ENCODE peak calls at places on chromosomes 4 and X, in ten cellular contexts. T, U, I, B, N, J, E, R, S and F are unnamed samples.

GRCh38 chr4:133592106-133592505 is 443.0 kb downstream of the PCDH10 start:
- DNase-seq in T (no peak), U (no peak), I (no peak), B (no peak), N (no peak), J (no peak), E (no peak), R (no peak), S (no peak), F (no peak)

GRCh38 chrX:51894697-51895336 is 1.4 kb downstream of the MAGED1 start:
- DNase-seq in T (peak; percentile 26), U (peak; percentile 28), I (no peak), B (no peak), N (peak; percentile 52), J (peak; percentile 25), E (no peak), R (peak; percentile 7), S (peak; percentile 38), F (peak; percentile 18)

GRCh38 chr4:98928131-98928504 is 815 bp downstream of the EIF4E start:
- DNase-seq in T (peak; percentile 94), U (peak; percentile 64), I (peak; percentile 79), B (peak; percentile 57), N (peak; percentile 92), J (peak; percentile 80), E (peak; percentile 84), R (peak; percentile 54), S (peak; percentile 83), F (peak; percentile 89)

GRCh38 chrX:149131780-149132179 is 373.3 kb downstream of the IDS start:
- DNase-seq in T (no peak), U (no peak), I (no peak), B (no peak), N (peak; percentile 14), J (no peak), E (no peak), R (no peak), S (no peak), F (no peak)

GRCh38 chr4:15875663-15876460 is 62.7 kb downstream of the FGFBP1 start:
- DNase-seq in T (no peak), U (no peak), I (no peak), B (no peak), N (no peak), J (no peak), E (no peak), R (no peak), S (no peak), F (no peak)

GRCh38 chr4:147933316-147933715 is 201.4 kb downstream of the ARHGAP10 start:
- DNase-seq in T (peak; percentile 34), U (no peak), I (no peak), B (no peak), N (no peak), J (no peak), E (peak; percentile 2), R (no peak), S (no peak), F (no peak)

GRCh38 chrX:154484255-154485149 is 1.9 kb downstream of the UBL4A start:
- DNase-seq in T (no peak), U (no peak), I (no peak), B (peak; percentile 34), N (peak; percentile 55), J (peak; percentile 33), E (no peak), R (no peak), S (no peak), F (peak; percentile 40)

GRCh38 chr4:183721207-183722081 is 62.4 kb downstream of the TRAPPC11 start:
- DNase-seq in T (peak; percentile 67), U (peak; percentile 66), I (no peak), B (no peak), N (peak; percentile 70), J (peak; percentile 89), E (no peak), R (no peak), S (peak; percentile 65), F (peak; percentile 45)

GRCh38 chrX:107723501-107723900 is 52.1 kb downstream of the TSC22D3 start:
- DNase-seq in T (no peak), U (no peak), I (no peak), B (no peak), N (no peak), J (no peak), E (no peak), R (no peak), S (no peak), F (no peak)

GRCh38 chrX:55488559-55489314 is 911 bp downstream of the USP51 start:
- DNase-seq in T (peak; percentile 65), U (peak; percentile 56), I (peak; percentile 58), B (peak; percentile 31), N (peak; percentile 80), J (peak; percentile 60), E (peak; percentile 64), R (peak; percentile 62), S (peak; percentile 68), F (peak; percentile 71)

GRCh38 chr4:121140712-121141111 is 23.4 kb downstream of the TNIP3 start:
- DNase-seq in T (no peak), U (no peak), I (no peak), B (no peak), N (peak; percentile 94), J (no peak), E (no peak), R (no peak), S (peak; percentile 65), F (no peak)

GRCh38 chrX:69015564-69016218 is 149.6 kb downstream of the PJA1 start:
- DNase-seq in T (no peak), U (no peak), I (no peak), B (no peak), N (no peak), J (no peak), E (no peak), R (no peak), S (peak; percentile 26), F (no peak)

GRCh38 chr4:14771504-14772175 is 230.6 kb upstream of the CPEB2 start:
- DNase-seq in T (no peak), U (no peak), I (no peak), B (peak; percentile 26), N (no peak), J (no peak), E (no peak), R (no peak), S (no peak), F (no peak)

GRCh38 chr4:105061720-105062119 is 85.0 kb upstream of the TET2 start:
- DNase-seq in T (no peak), U (no peak), I (no peak), B (peak; percentile 31), N (no peak), J (no peak), E (no peak), R (no peak), S (no peak), F (no peak)

GRCh38 chr4:102599887-102600286 is 98.7 kb downstream of the NFKB1 start:
- DNase-seq in T (no peak), U (no peak), I (no peak), B (no peak), N (no peak), J (no peak), E (no peak), R (no peak), S (no peak), F (no peak)

GRCh38 chrX:120408168-120408567 is 46.3 kb downstream of the ATP1B4 start:
- DNase-seq in T (peak; percentile 12), U (no peak), I (no peak), B (no peak), N (no peak), J (no peak), E (no peak), R (no peak), S (no peak), F (no peak)

GRCh38 chr4:56977321-56978012 is at the start of gene NOA1:
- DNase-seq in T (peak; percentile 99), U (peak; percentile 98), I (peak; percentile 98), B (peak; percentile 99), N (peak; percentile 99), J (peak; percentile 99), E (peak; percentile 99), R (peak; percentile 99), S (peak; percentile 99), F (peak; percentile 98)

DNA sequence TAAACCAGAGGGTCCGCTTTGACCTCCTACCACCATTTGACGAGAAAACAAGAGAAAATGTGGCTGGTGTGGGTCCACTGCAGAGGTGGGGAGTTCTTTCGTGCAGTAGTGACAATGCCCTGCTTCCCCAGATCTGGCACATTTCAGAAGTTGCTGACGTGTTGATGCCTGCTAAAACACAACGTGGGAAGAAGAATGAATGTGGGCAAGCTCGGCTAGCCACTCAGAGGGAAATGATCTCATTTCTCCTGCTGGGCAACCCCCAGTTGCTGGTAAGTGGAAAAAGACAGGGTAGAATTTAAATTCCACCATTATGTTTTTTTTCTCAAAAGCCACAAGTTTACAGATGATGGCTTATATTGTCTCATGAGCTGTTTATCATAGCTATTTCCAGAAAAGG is 77.9 kb downstream of the LUZP4 start:
- DNase-seq in T (no peak), U (no peak), I (no peak), B (no peak), N (peak; percentile 81), J (no peak), E (no peak), R (no peak), S (peak; percentile 32), F (no peak)
- H3K4me1 ChIP-seq in T (peaks cover 8% of the 10 kb centered on the region), U (no peaks in the 10 kb centered on the region), I (no peaks in the 10 kb centered on the region), B (peaks cover 15% of the 10 kb centered on the region), N (peaks cover 29% of the 10 kb centered on the region), J (no peaks in the 10 kb centered on the region), E (no peaks in the 10 kb centered on the region), R (peaks cover 4% of the 10 kb centered on the region), S (peaks cover 37% of the 10 kb centered on the region), F (peaks cover 6% of the 10 kb centered on the region)

DNA sequence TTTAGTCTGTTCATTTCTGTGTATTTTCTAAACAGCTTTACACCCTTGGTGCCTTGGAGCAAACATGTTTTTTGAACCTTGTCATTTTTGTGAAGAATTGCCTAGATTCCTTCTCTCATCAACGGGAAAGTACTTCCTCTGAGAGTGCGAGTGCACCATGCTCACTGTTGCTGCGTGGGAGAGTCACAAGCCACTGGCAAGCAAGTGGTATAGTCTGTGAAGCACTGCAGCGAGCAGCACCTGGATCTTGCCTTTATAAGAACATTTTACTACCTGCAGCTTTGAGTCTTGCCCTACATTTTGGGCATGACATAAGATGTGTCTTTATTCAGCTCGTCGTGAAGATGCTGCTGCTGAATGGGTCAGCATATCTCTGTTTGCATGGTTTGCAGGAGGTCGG is 44.9 kb downstream of the HADH start:
- DNase-seq in T (no peak), U (no peak), I (no peak), B (no peak), N (no peak), J (no peak), E (peak; percentile 59), R (no peak), S (no peak), F (no peak)
- H3K4me1 ChIP-seq in T (no peaks in the 10 kb centered on the region), U (no peaks in the 10 kb centered on the region), I (no peaks in the 10 kb centered on the region), B (no peaks in the 10 kb centered on the region), N (no peaks in the 10 kb centered on the region), J (no peaks in the 10 kb centered on the region), E (peaks cover 98% of the 10 kb centered on the region), R (no peaks in the 10 kb centered on the region), S (peaks cover 19% of the 10 kb centered on the region), F (no peaks in the 10 kb centered on the region)

GRCh38 chr4:116953947-116954346 is 131.4 kb downstream of the TRAM1L1 start:
- DNase-seq in T (no peak), U (no peak), I (no peak), B (no peak), N (no peak), J (no peak), E (no peak), R (no peak), S (no peak), F (no peak)

GRCh38 chr4:116959045-116959444 is 126.3 kb downstream of the TRAM1L1 start:
- DNase-seq in T (no peak), U (no peak), I (no peak), B (no peak), N (no peak), J (no peak), E (no peak), R (no peak), S (no peak), F (no peak)
- H3K4me1 ChIP-seq in T (no peaks in the 10 kb centered on the region), U (no peaks in the 10 kb centered on the region), I (no peaks in the 10 kb centered on the region), B (no peaks in the 10 kb centered on the region), N (no peaks in the 10 kb centered on the region), J (no peaks in the 10 kb centered on the region), E (no peaks in the 10 kb centered on the region), R (no peaks in the 10 kb centered on the region), S (no peaks in the 10 kb centered on the region), F (no peaks in the 10 kb centered on the region)

GRCh38 chr4:3387943-3388348 is 53.8 kb upstream of the HGFAC start:
- DNase-seq in T (no peak), U (peak; percentile 86), I (peak; percentile 86), B (peak; percentile 61), N (peak; percentile 76), J (peak; percentile 76), E (no peak), R (peak; percentile 86), S (peak; percentile 27), F (no peak)
- H3K4me1 ChIP-seq in T (peaks cover 42% of the 10 kb centered on the region), U (peaks cover 23% of the 10 kb centered on the region), I (peaks cover 17% of the 10 kb centered on the region), B (peaks cover 25% of the 10 kb centered on the region), N (peaks cover 18% of the 10 kb centered on the region), J (no peaks in the 10 kb centered on the region), E (peaks cover 29% of the 10 kb centered on the region), R (peaks cover 31% of the 10 kb centered on the region), S (peaks cover 57% of the 10 kb centered on the region), F (peaks cover 30% of the 10 kb centered on the region)